ENCODE peak calls at places on chromosomes 5 and 9, in nine cellular contexts. X, J, C, T, W, K, U, G and E are unnamed samples.
A peak's percentile ranks its signal among the peaks of the same experiment; 100 is the strongest.

GRCh38 chr5:158039441-158039840 is 180.5 kb upstream of the CLINT1 start:
- DNase-seq in X (no peak), K (no peak), G (no peak), U (no peak), T (no peak), W (no peak), C (no peak), J (no peak), E (no peak)

GRCh38 chr9:21801683-21802417 is 586 bp upstream of the MTAP start:
- DNase-seq in K (peak; percentile 80), X (no peak), T (peak; percentile 58), U (no peak), J (peak; percentile 83), W (peak; percentile 58), G (no peak), C (peak; percentile 85), E (peak; percentile 83)

GRCh38 chr5:155726267-155726666 is 600.7 kb upstream of the SGCD start:
- DNase-seq in U (peak; percentile 4), C (no peak), X (no peak), T (no peak), K (no peak), J (no peak), W (no peak), G (no peak), E (peak; percentile 7)

GRCh38 chr9:135017916-135018915 is 69.3 kb upstream of the OLFM1 start:
- DNase-seq in U (no peak), W (no peak), J (no peak), T (no peak), C (no peak), G (no peak), X (no peak), K (no peak), E (no peak)

GRCh38 chr5:99061299-99061698 is 132.5 kb upstream of the CHD1 start:
- DNase-seq in T (no peak), K (no peak), G (no peak), X (no peak), U (no peak), C (no peak), J (no peak), W (no peak), E (peak; percentile 8)

GRCh38 chr9:121498487-121499176 is 1.0 kb downstream of the GGTA1 start:
- DNase-seq in C (peak; percentile 69), G (no peak), J (peak; percentile 59), T (no peak), X (no peak), K (peak; percentile 21), U (peak; percentile 30), W (peak; percentile 7), E (peak; percentile 78)

GRCh38 chr9:16012621-16013020 is 459.8 kb downstream of the CCDC171 start:
- DNase-seq in X (no peak), K (peak; percentile 73), G (no peak), U (no peak), T (no peak), W (peak; percentile 65), C (no peak), J (no peak), E (peak; percentile 66)

GRCh38 chr5:169745441-169746146 is 108.5 kb downstream of the DOCK2 start:
- DNase-seq in J (no peak), G (peak; percentile 37), T (no peak), W (no peak), X (no peak), U (peak; percentile 19), K (peak; percentile 36), C (no peak), E (no peak)

GRCh38 chr5:176794509-176794908 is 15.8 kb upstream of the UNC5A start:
- DNase-seq in C (no peak), T (no peak), J (no peak), X (no peak), G (no peak), U (no peak), W (no peak), K (no peak), E (no peak)

GRCh38 chr9:77221431-77221830 is 44.1 kb downstream of the VPS13A start:
- DNase-seq in W (no peak), K (no peak), C (no peak), G (no peak), J (no peak), T (no peak), U (no peak), X (no peak), E (no peak)

GRCh38 chr5:154005648-154006047 is 33.1 kb downstream of the FAM114A2 start:
- DNase-seq in X (no peak), J (no peak), W (no peak), G (no peak), T (no peak), U (no peak), K (no peak), C (no peak), E (no peak)

GRCh38 chr9:96116275-96117051 is 185.5 kb downstream of the HSD17B3 start:
- DNase-seq in T (no peak), U (no peak), G (no peak), J (no peak), W (no peak), X (no peak), C (no peak), K (no peak), E (no peak)

GRCh38 chr5:126461838-126462237 is 38.6 kb downstream of the GRAMD2B start:
- DNase-seq in W (no peak), G (no peak), C (no peak), J (no peak), X (no peak), T (no peak), K (no peak), U (no peak), E (no peak)

GRCh38 chr5:141510850-141511718 is 22.2 kb downstream of the PCDHGC5 start:
- DNase-seq in G (no peak), X (no peak), T (no peak), J (no peak), W (no peak), K (no peak), U (no peak), C (no peak), E (no peak)

GRCh38 chr9:132575005-132575609 is 7.3 kb upstream of the BARHL1 start:
- DNase-seq in C (peak; percentile 79), G (no peak), W (peak; percentile 46), J (peak; percentile 81), T (peak; percentile 58), K (peak; percentile 72), U (peak; percentile 73), X (no peak), E (peak; percentile 87)

GRCh38 chr9:135380321-135380960 is 99.1 kb upstream of the PPP1R26 start:
- DNase-seq in T (no peak), U (no peak), W (no peak), J (no peak), C (no peak), G (no peak), K (no peak), X (no peak), E (no peak)

GRCh38 chr5:16570121-16570815 is 46.5 kb downstream of the RETREG1 start:
- DNase-seq in W (peak; percentile 48), T (no peak), K (peak; percentile 36), G (no peak), U (peak; percentile 66), J (no peak), X (no peak), C (no peak), E (no peak)

GRCh38 chr5:76849767-76850291 is at the start of gene S100Z:
- DNase-seq in K (no peak), T (no peak), W (peak; percentile 54), J (no peak), X (no peak), C (no peak), G (no peak), U (no peak), E (no peak)

GRCh38 chr9:81182421-81182820 is 506.9 kb downstream of the TLE1 start:
- DNase-seq in C (no peak), J (no peak), U (peak; percentile 34), T (no peak), W (peak; percentile 63), G (no peak), K (peak; percentile 51), X (no peak), E (no peak)

GRCh38 chr9:98521141-98521540 is 187.6 kb downstream of the GABBR2 start:
- DNase-seq in K (peak; percentile 65), U (peak; percentile 22), X (no peak), W (peak; percentile 65), G (peak; percentile 9), C (no peak), T (no peak), J (no peak), E (peak; percentile 38)